ENCODE peak calls at places on chromosomes 11 and 22, in ten cellular contexts. One of them, this sample, is unnamed. For H3K36me3, the result is how much of the 10 kb centered on the place peaks cover.

GRCh38 chr11:10568486-10568941 is at the start of gene LYVE1:
- DNase-seq in ovary: peak
- DNase-seq in small intestine: no peak
- DNase-seq in CD8-positive, alpha-beta memory T cell: no peak
- DNase-seq in HAP-1: no peak
- DNase-seq in brain microvascular endothelial cell: peak
- DNase-seq in gastrocnemius medialis: peak
- DNase-seq in cardiac muscle cell: no peak
- DNase-seq in heart left ventricle: peak
- DNase-seq in stomach: no peak
- DNase-seq in this sample: no peak

GRCh38 chr11:128662960-128663359 is 30.9 kb upstream of the FLI1 start:
- DNase-seq in brain microvascular endothelial cell: no peak
- DNase-seq in heart left ventricle: no peak
- DNase-seq in stomach: no peak
- DNase-seq in cardiac muscle cell: no peak
- DNase-seq in ovary: no peak
- DNase-seq in small intestine: no peak
- DNase-seq in HAP-1: no peak
- DNase-seq in gastrocnemius medialis: no peak
- DNase-seq in CD8-positive, alpha-beta memory T cell: no peak
- DNase-seq in this sample: no peak

GRCh38 chr11:36013950-36014349 is 70.1 kb downstream of the LDLRAD3 start:
- DNase-seq in gastrocnemius medialis: no peak
- DNase-seq in stomach: no peak
- DNase-seq in cardiac muscle cell: no peak
- DNase-seq in brain microvascular endothelial cell: no peak
- DNase-seq in HAP-1: no peak
- DNase-seq in heart left ventricle: no peak
- DNase-seq in ovary: no peak
- DNase-seq in CD8-positive, alpha-beta memory T cell: no peak
- DNase-seq in small intestine: no peak
- DNase-seq in this sample: no peak

GRCh38 chr11:36558511-36559413 is 9.0 kb upstream of the RAG1 start:
- DNase-seq in cardiac muscle cell: no peak
- DNase-seq in stomach: no peak
- DNase-seq in HAP-1: no peak
- DNase-seq in CD8-positive, alpha-beta memory T cell: no peak
- DNase-seq in ovary: no peak
- DNase-seq in heart left ventricle: no peak
- DNase-seq in brain microvascular endothelial cell: no peak
- DNase-seq in gastrocnemius medialis: no peak
- DNase-seq in small intestine: peak
- DNase-seq in this sample: no peak

GRCh38 chr11:19817265-19817851 is 104.7 kb downstream of the NAV2 start:
- DNase-seq in heart left ventricle: no peak
- DNase-seq in HAP-1: no peak
- DNase-seq in CD8-positive, alpha-beta memory T cell: no peak
- DNase-seq in gastrocnemius medialis: no peak
- DNase-seq in small intestine: no peak
- DNase-seq in stomach: peak
- DNase-seq in brain microvascular endothelial cell: no peak
- DNase-seq in cardiac muscle cell: no peak
- DNase-seq in ovary: no peak
- DNase-seq in this sample: no peak

GRCh38 chr11:37613031-37613430 is 1015.0 kb upstream of the RAG2 start:
- DNase-seq in stomach: no peak
- DNase-seq in small intestine: no peak
- DNase-seq in HAP-1: no peak
- DNase-seq in brain microvascular endothelial cell: no peak
- DNase-seq in heart left ventricle: no peak
- DNase-seq in ovary: no peak
- DNase-seq in CD8-positive, alpha-beta memory T cell: no peak
- DNase-seq in gastrocnemius medialis: no peak
- DNase-seq in cardiac muscle cell: no peak
- DNase-seq in this sample: no peak

GRCh38 chr11:62958547-62959071 is 26.2 kb downstream of the SLC22A6 start:
- DNase-seq in brain microvascular endothelial cell: peak
- DNase-seq in CD8-positive, alpha-beta memory T cell: no peak
- DNase-seq in cardiac muscle cell: no peak
- DNase-seq in ovary: no peak
- DNase-seq in HAP-1: no peak
- DNase-seq in gastrocnemius medialis: no peak
- DNase-seq in heart left ventricle: peak
- DNase-seq in small intestine: peak
- DNase-seq in stomach: no peak
- DNase-seq in this sample: peak

GRCh38 chr11:123054301-123055065 is 7.5 kb downstream of the HSPA8 start:
- DNase-seq in stomach: no peak
- DNase-seq in cardiac muscle cell: peak
- DNase-seq in HAP-1: peak
- DNase-seq in brain microvascular endothelial cell: peak
- DNase-seq in heart left ventricle: no peak
- DNase-seq in gastrocnemius medialis: no peak
- DNase-seq in small intestine: peak
- DNase-seq in CD8-positive, alpha-beta memory T cell: no peak
- DNase-seq in ovary: no peak
- DNase-seq in this sample: peak

GRCh38 chr11:3190600-3190999 is 25.5 kb upstream of the OSBPL5 start:
- DNase-seq in CD8-positive, alpha-beta memory T cell: no peak
- DNase-seq in brain microvascular endothelial cell: no peak
- DNase-seq in gastrocnemius medialis: no peak
- DNase-seq in HAP-1: no peak
- DNase-seq in ovary: no peak
- DNase-seq in stomach: no peak
- DNase-seq in heart left ventricle: no peak
- DNase-seq in small intestine: no peak
- DNase-seq in cardiac muscle cell: no peak
- DNase-seq in this sample: no peak

GRCh38 chr22:46330426-46330825 is 5.1 kb upstream of the TRMU start:
- DNase-seq in gastrocnemius medialis: no peak
- DNase-seq in heart left ventricle: no peak
- DNase-seq in brain microvascular endothelial cell: no peak
- DNase-seq in small intestine: no peak
- DNase-seq in CD8-positive, alpha-beta memory T cell: no peak
- DNase-seq in ovary: no peak
- DNase-seq in HAP-1: no peak
- DNase-seq in stomach: no peak
- DNase-seq in cardiac muscle cell: no peak
- DNase-seq in this sample: no peak

GRCh38 chr11:70885721-70886305 is 366.6 kb downstream of the SHANK2 start:
- DNase-seq in HAP-1: no peak
- DNase-seq in ovary: no peak
- DNase-seq in gastrocnemius medialis: no peak
- DNase-seq in brain microvascular endothelial cell: peak
- DNase-seq in small intestine: no peak
- DNase-seq in cardiac muscle cell: no peak
- DNase-seq in heart left ventricle: no peak
- DNase-seq in stomach: no peak
- DNase-seq in CD8-positive, alpha-beta memory T cell: no peak
- DNase-seq in this sample: peak

GRCh38 chr11:74018331-74019005 is 9.6 kb upstream of the UCP3 start:
- DNase-seq in gastrocnemius medialis: peak
- DNase-seq in small intestine: peak
- DNase-seq in CD8-positive, alpha-beta memory T cell: no peak
- DNase-seq in brain microvascular endothelial cell: peak
- DNase-seq in cardiac muscle cell: peak
- DNase-seq in ovary: peak
- DNase-seq in heart left ventricle: peak
- DNase-seq in HAP-1: no peak
- DNase-seq in stomach: peak
- DNase-seq in this sample: peak

GRCh38 chr11:10657308-10658271 is 36.0 kb downstream of the IRAG1 start:
- DNase-seq in heart left ventricle: no peak
- DNase-seq in small intestine: no peak
- DNase-seq in brain microvascular endothelial cell: peak
- DNase-seq in cardiac muscle cell: no peak
- DNase-seq in gastrocnemius medialis: no peak
- DNase-seq in stomach: no peak
- DNase-seq in HAP-1: peak
- DNase-seq in CD8-positive, alpha-beta memory T cell: no peak
- DNase-seq in ovary: no peak
- DNase-seq in this sample: peak

GRCh38 chr11:269146-269890 is 8.9 kb upstream of the NLRP6 start:
- DNase-seq in HAP-1: peak
- DNase-seq in gastrocnemius medialis: no peak
- DNase-seq in small intestine: peak
- DNase-seq in CD8-positive, alpha-beta memory T cell: peak
- DNase-seq in cardiac muscle cell: no peak
- DNase-seq in brain microvascular endothelial cell: no peak
- DNase-seq in ovary: no peak
- DNase-seq in heart left ventricle: no peak
- DNase-seq in stomach: no peak
- DNase-seq in this sample: peak

GRCh38 chr22:43722444-43722843 is 89.7 kb downstream of the EFCAB6 start:
- DNase-seq in brain microvascular endothelial cell: no peak
- DNase-seq in gastrocnemius medialis: no peak
- DNase-seq in stomach: no peak
- DNase-seq in CD8-positive, alpha-beta memory T cell: no peak
- DNase-seq in HAP-1: no peak
- DNase-seq in heart left ventricle: no peak
- DNase-seq in small intestine: no peak
- DNase-seq in cardiac muscle cell: no peak
- DNase-seq in ovary: no peak
- DNase-seq in this sample: no peak

DNA sequence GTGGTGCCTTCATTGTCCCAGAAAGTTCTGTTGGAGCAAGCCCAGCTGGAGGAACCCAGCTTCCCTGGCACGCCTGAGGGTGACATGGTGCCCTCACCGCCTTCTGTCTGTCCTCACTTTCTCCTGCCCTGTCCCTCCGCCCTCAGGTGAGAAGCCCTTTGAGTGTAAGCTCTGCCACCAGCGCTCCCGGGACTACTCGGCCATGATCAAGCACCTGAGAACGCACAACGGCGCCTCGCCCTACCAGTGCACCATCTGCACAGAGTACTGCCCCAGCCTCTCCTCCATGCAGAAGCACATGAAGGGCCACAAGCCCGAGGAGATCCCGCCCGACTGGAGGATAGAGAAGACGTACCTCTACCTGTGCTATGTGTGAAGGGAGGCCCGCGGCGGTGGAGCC is 46.0 kb upstream of the NNMT start:
- DNase-seq in CD8-positive, alpha-beta memory T cell: no peak
- DNase-seq in HAP-1: no peak
- DNase-seq in gastrocnemius medialis: no peak
- DNase-seq in heart left ventricle: no peak
- DNase-seq in stomach: no peak
- DNase-seq in small intestine: no peak
- DNase-seq in brain microvascular endothelial cell: no peak
- DNase-seq in ovary: no peak
- DNase-seq in cardiac muscle cell: no peak
- DNase-seq in this sample: no peak
- H3K36me3 ChIP-seq in CD8-positive, alpha-beta memory T cell: under half
- H3K36me3 ChIP-seq in HAP-1: under half
- H3K36me3 ChIP-seq in gastrocnemius medialis: half or more
- H3K36me3 ChIP-seq in heart left ventricle: under half
- H3K36me3 ChIP-seq in stomach: half or more
- H3K36me3 ChIP-seq in small intestine: under half
- H3K36me3 ChIP-seq in brain microvascular endothelial cell: under half
- H3K36me3 ChIP-seq in ovary: under half
- H3K36me3 ChIP-seq in cardiac muscle cell: under half
- H3K36me3 ChIP-seq in this sample: under half

GRCh38 chr11:130571519-130571918 is 123.1 kb downstream of the ADAMTS15 start:
- DNase-seq in gastrocnemius medialis: no peak
- DNase-seq in small intestine: no peak
- DNase-seq in brain microvascular endothelial cell: no peak
- DNase-seq in ovary: no peak
- DNase-seq in stomach: no peak
- DNase-seq in heart left ventricle: no peak
- DNase-seq in HAP-1: no peak
- DNase-seq in CD8-positive, alpha-beta memory T cell: no peak
- DNase-seq in cardiac muscle cell: no peak
- DNase-seq in this sample: no peak
- H3K36me3 ChIP-seq in gastrocnemius medialis: under half
- H3K36me3 ChIP-seq in small intestine: under half
- H3K36me3 ChIP-seq in brain microvascular endothelial cell: under half
- H3K36me3 ChIP-seq in ovary: under half
- H3K36me3 ChIP-seq in stomach: under half
- H3K36me3 ChIP-seq in heart left ventricle: under half
- H3K36me3 ChIP-seq in HAP-1: under half
- H3K36me3 ChIP-seq in CD8-positive, alpha-beta memory T cell: under half
- H3K36me3 ChIP-seq in cardiac muscle cell: under half
- H3K36me3 ChIP-seq in this sample: under half

GRCh38 chr11:125995313-125995712 is 49.5 kb downstream of the VSIG10L2 start:
- DNase-seq in heart left ventricle: no peak
- DNase-seq in cardiac muscle cell: no peak
- DNase-seq in stomach: no peak
- DNase-seq in small intestine: no peak
- DNase-seq in CD8-positive, alpha-beta memory T cell: no peak
- DNase-seq in ovary: no peak
- DNase-seq in HAP-1: no peak
- DNase-seq in brain microvascular endothelial cell: no peak
- DNase-seq in gastrocnemius medialis: no peak
- DNase-seq in this sample: peak

GRCh38 chr11:125998267-125998666 is 52.4 kb downstream of the VSIG10L2 start:
- DNase-seq in ovary: no peak
- DNase-seq in stomach: no peak
- DNase-seq in brain microvascular endothelial cell: no peak
- DNase-seq in CD8-positive, alpha-beta memory T cell: no peak
- DNase-seq in small intestine: no peak
- DNase-seq in cardiac muscle cell: no peak
- DNase-seq in heart left ventricle: no peak
- DNase-seq in gastrocnemius medialis: no peak
- DNase-seq in HAP-1: no peak
- DNase-seq in this sample: no peak

GRCh38 chr11:125994509-125994908 is 48.7 kb downstream of the VSIG10L2 start:
- DNase-seq in heart left ventricle: no peak
- DNase-seq in brain microvascular endothelial cell: no peak
- DNase-seq in CD8-positive, alpha-beta memory T cell: no peak
- DNase-seq in stomach: no peak
- DNase-seq in ovary: no peak
- DNase-seq in cardiac muscle cell: no peak
- DNase-seq in HAP-1: no peak
- DNase-seq in gastrocnemius medialis: no peak
- DNase-seq in small intestine: no peak
- DNase-seq in this sample: no peak

GRCh38 chr11:126002181-126002580 is 56.3 kb downstream of the VSIG10L2 start:
- DNase-seq in brain microvascular endothelial cell: no peak
- DNase-seq in small intestine: no peak
- DNase-seq in HAP-1: no peak
- DNase-seq in cardiac muscle cell: no peak
- DNase-seq in CD8-positive, alpha-beta memory T cell: no peak
- DNase-seq in heart left ventricle: no peak
- DNase-seq in ovary: no peak
- DNase-seq in stomach: no peak
- DNase-seq in gastrocnemius medialis: no peak
- DNase-seq in this sample: no peak

GRCh38 chr11:125999234-125999880 is 53.5 kb downstream of the VSIG10L2 start:
- DNase-seq in CD8-positive, alpha-beta memory T cell: no peak
- DNase-seq in stomach: no peak
- DNase-seq in ovary: no peak
- DNase-seq in HAP-1: no peak
- DNase-seq in small intestine: no peak
- DNase-seq in brain microvascular endothelial cell: no peak
- DNase-seq in cardiac muscle cell: no peak
- DNase-seq in heart left ventricle: no peak
- DNase-seq in gastrocnemius medialis: no peak
- DNase-seq in this sample: no peak
- H3K36me3 ChIP-seq in CD8-positive, alpha-beta memory T cell: under half
- H3K36me3 ChIP-seq in stomach: under half
- H3K36me3 ChIP-seq in ovary: under half
- H3K36me3 ChIP-seq in HAP-1: under half
- H3K36me3 ChIP-seq in small intestine: under half
- H3K36me3 ChIP-seq in brain microvascular endothelial cell: under half
- H3K36me3 ChIP-seq in cardiac muscle cell: under half
- H3K36me3 ChIP-seq in heart left ventricle: under half
- H3K36me3 ChIP-seq in gastrocnemius medialis: under half
- H3K36me3 ChIP-seq in this sample: under half

GRCh38 chr22:35411112-35411511 is 11.2 kb downstream of the MCM5 start:
- DNase-seq in CD8-positive, alpha-beta memory T cell: no peak
- DNase-seq in small intestine: no peak
- DNase-seq in HAP-1: no peak
- DNase-seq in stomach: no peak
- DNase-seq in ovary: no peak
- DNase-seq in brain microvascular endothelial cell: no peak
- DNase-seq in heart left ventricle: no peak
- DNase-seq in gastrocnemius medialis: no peak
- DNase-seq in cardiac muscle cell: no peak
- DNase-seq in this sample: no peak
- H3K36me3 ChIP-seq in CD8-positive, alpha-beta memory T cell: half or more
- H3K36me3 ChIP-seq in small intestine: under half
- H3K36me3 ChIP-seq in HAP-1: half or more
- H3K36me3 ChIP-seq in stomach: half or more
- H3K36me3 ChIP-seq in ovary: under half
- H3K36me3 ChIP-seq in brain microvascular endothelial cell: under half
- H3K36me3 ChIP-seq in heart left ventricle: under half
- H3K36me3 ChIP-seq in gastrocnemius medialis: half or more
- H3K36me3 ChIP-seq in cardiac muscle cell: under half
- H3K36me3 ChIP-seq in this sample: under half